ENCODE peak calls at places on chromosome 20, in eight cellular contexts. K is PC-9, Z is BJ, T is mesothelial cell of epicardium, X is astrocyte of the cerebellum, R is cardiac muscle cell, D is neural crest cell, Q is mucosa of descending colon. O is an unnamed sample.

GRCh38 chr20:1185781-1186334 is 1.1 kb upstream of the TMEM74B start:
- DNase-seq in Q (no peak), K (no peak), D (peak), X (no peak), T (no peak), R (peak), Z (no peak), O (no peak)

GRCh38 chr20:3547906-3548305 is 77.1 kb downstream of the ATRN start:
- DNase-seq in X (no peak), Z (no peak), Q (no peak), K (no peak), T (no peak), D (no peak), R (no peak), O (no peak)

GRCh38 chr20:63703471-63703975 is 4.3 kb downstream of the ARFRP1 start:
- DNase-seq in T (peak), X (no peak), K (peak), Q (peak), Z (no peak), R (no peak), D (no peak), O (peak)

GRCh38 chr20:13492001-13492480 is 146.7 kb downstream of the TASP1 start:
- DNase-seq in X (peak), K (peak), Z (peak), Q (no peak), D (peak), R (peak), T (no peak), O (no peak)

GRCh38 chr20:45892049-45892816 is 1.1 kb downstream of the CTSA start:
- DNase-seq in R (peak), X (no peak), Z (no peak), Q (no peak), K (peak), T (no peak), D (no peak), O (no peak)

GRCh38 chr20:18657575-18657974 is 69.7 kb downstream of the DTD1 start:
- DNase-seq in Q (no peak), K (no peak), Z (no peak), T (no peak), X (no peak), R (peak), D (no peak), O (no peak)

GRCh38 chr20:6780414-6780813 is 12.9 kb downstream of the BMP2 start:
- DNase-seq in R (peak), Q (no peak), Z (no peak), D (no peak), K (no peak), X (no peak), T (no peak), O (no peak)

GRCh38 chr20:43507150-43508080 is at the start of gene L3MBTL1:
- DNase-seq in X (no peak), R (peak), Q (peak), K (no peak), T (peak), D (peak), Z (no peak), O (peak)

GRCh38 chr20:46688151-46689081 is 828 bp downstream of the TP53RK start:
- DNase-seq in Q (no peak), R (peak), T (no peak), K (no peak), D (no peak), X (no peak), Z (no peak), O (no peak)

GRCh38 chr20:64247312-64247627 is 8.3 kb upstream of the PCMTD2 start:
- DNase-seq in X (no peak), K (no peak), D (no peak), R (no peak), T (no peak), Q (no peak), Z (no peak), O (no peak)

GRCh38 chr20:9306521-9306920 is 207.9 kb upstream of the LAMP5 start:
- DNase-seq in D (no peak), X (peak), Z (no peak), Q (no peak), K (peak), R (peak), T (no peak), O (no peak)

GRCh38 chr20:35773154-35773751 is 1.4 kb downstream of the PHF20 start:
- DNase-seq in X (no peak), T (no peak), K (no peak), Z (no peak), D (no peak), Q (no peak), R (peak), O (no peak)

GRCh38 chr20:37385659-37386504 is 39.9 kb downstream of the SRC start:
- DNase-seq in T (no peak), R (no peak), Z (no peak), K (no peak), X (no peak), Q (no peak), D (no peak), O (no peak)

GRCh38 chr20:49833483-49833882 is 20.9 kb downstream of the SLC9A8 start:
- DNase-seq in T (no peak), Z (no peak), D (no peak), Q (no peak), R (no peak), X (no peak), K (no peak), O (no peak)

GRCh38 chr20:31559704-31560093 is 45.4 kb upstream of the ID1 start:
- DNase-seq in D (no peak), Z (no peak), X (no peak), R (no peak), Q (no peak), T (no peak), K (no peak), O (no peak)

GRCh38 chr20:10982692-10983091 is 308.9 kb upstream of the JAG1 start:
- DNase-seq in T (no peak), X (peak), D (no peak), Q (no peak), K (no peak), R (peak), Z (peak), O (no peak)

GRCh38 chr20:1434571-1435336 is 31.9 kb downstream of the NSFL1C start:
- DNase-seq in X (peak), Q (no peak), Z (no peak), D (no peak), K (peak), R (peak), T (no peak), O (no peak)

GRCh38 chr20:50034567-50035170 is 51.9 kb downstream of the SNAI1 start:
- DNase-seq in T (no peak), K (no peak), X (no peak), D (no peak), Z (no peak), R (peak), Q (no peak), O (no peak)

GRCh38 chr20:19275630-19276071 is 63.2 kb downstream of the SLC24A3 start:
- DNase-seq in T (no peak), D (no peak), Q (peak), R (peak), K (peak), X (no peak), Z (no peak), O (no peak)

GRCh38 chr20:3358676-3359340 is 48.7 kb downstream of the DNAAF9 start:
- DNase-seq in Z (no peak), T (no peak), R (no peak), X (no peak), D (no peak), K (no peak), Q (no peak), O (no peak)

GRCh38 chr20:50464026-50464724 is 46.0 kb upstream of the PTPN1 start:
- DNase-seq in T (peak), K (peak), D (peak), X (no peak), R (peak), Z (no peak), Q (peak), O (peak)

GRCh38 chr20:58515240-58516212 is at the start of gene APCDD1L:
- DNase-seq in D (no peak), Q (no peak), T (no peak), X (peak), R (peak), K (peak), Z (no peak), O (peak)

GRCh38 chr20:50447817-50448216 is 62.4 kb upstream of the PTPN1 start:
- DNase-seq in Z (no peak), K (no peak), R (no peak), X (no peak), D (no peak), Q (no peak), T (no peak), O (no peak)

GRCh38 chr20:45341939-45342862 is 6.0 kb downstream of the SDC4 start:
- DNase-seq in Q (peak), X (no peak), Z (no peak), T (no peak), R (peak), K (peak), D (no peak), O (no peak)

GRCh38 chr20:58892126-58892931 is 39.8 kb downstream of the GNAS start:
- DNase-seq in R (peak), D (peak), T (peak), Z (no peak), Q (peak), X (no peak), K (no peak), O (peak)

GRCh38 chr20:63741676-63742380 is 2.3 kb downstream of the SLC2A4RG start:
- DNase-seq in Z (no peak), T (no peak), Q (peak), K (no peak), R (no peak), D (no peak), X (no peak), O (peak)

GRCh38 chr20:16472045-16472872 is 101.0 kb downstream of the KIF16B start:
- DNase-seq in R (peak), T (no peak), D (no peak), X (no peak), Z (no peak), Q (no peak), K (peak), O (no peak)

GRCh38 chr20:3000852-3001523 is 42.4 kb upstream of the GNRH2 start:
- DNase-seq in Q (no peak), D (no peak), T (no peak), K (peak), R (peak), X (no peak), Z (no peak), O (no peak)

GRCh38 chr20:60062431-60063336 is 104.5 kb downstream of the CDH26 start:
- DNase-seq in Z (peak), R (peak), Q (no peak), X (peak), K (no peak), T (no peak), D (no peak), O (no peak)

GRCh38 chr20:20820104-20820503 is 107.7 kb upstream of the RALGAPA2 start:
- DNase-seq in R (peak), X (no peak), K (no peak), D (peak), Q (no peak), Z (no peak), T (no peak), O (no peak)

GRCh38 chr20:19403549-19403948 is 191.1 kb downstream of the SLC24A3 start:
- DNase-seq in X (no peak), T (no peak), K (no peak), D (no peak), Z (no peak), Q (no peak), R (no peak), O (no peak)

GRCh38 chr20:31708839-31709534 is 13.7 kb downstream of the BCL2L1 start:
- DNase-seq in Q (no peak), D (no peak), T (no peak), X (no peak), K (no peak), R (no peak), Z (no peak), O (no peak)

GRCh38 chr20:2946988-2947961 is 74.0 kb downstream of the PTPRA start:
- DNase-seq in X (peak), Q (no peak), R (peak), K (no peak), Z (peak), T (no peak), D (peak), O (no peak)

GRCh38 chr20:44054118-44054517 is 132.9 kb downstream of the JPH2 start:
- DNase-seq in X (no peak), T (no peak), K (no peak), R (no peak), D (no peak), Z (no peak), Q (no peak), O (peak)

GRCh38 chr20:17969276-17969883 is 562 bp downstream of the MGME1 start:
- DNase-seq in Q (no peak), R (peak), T (no peak), Z (no peak), X (no peak), K (peak), D (no peak), O (no peak)

DNA sequence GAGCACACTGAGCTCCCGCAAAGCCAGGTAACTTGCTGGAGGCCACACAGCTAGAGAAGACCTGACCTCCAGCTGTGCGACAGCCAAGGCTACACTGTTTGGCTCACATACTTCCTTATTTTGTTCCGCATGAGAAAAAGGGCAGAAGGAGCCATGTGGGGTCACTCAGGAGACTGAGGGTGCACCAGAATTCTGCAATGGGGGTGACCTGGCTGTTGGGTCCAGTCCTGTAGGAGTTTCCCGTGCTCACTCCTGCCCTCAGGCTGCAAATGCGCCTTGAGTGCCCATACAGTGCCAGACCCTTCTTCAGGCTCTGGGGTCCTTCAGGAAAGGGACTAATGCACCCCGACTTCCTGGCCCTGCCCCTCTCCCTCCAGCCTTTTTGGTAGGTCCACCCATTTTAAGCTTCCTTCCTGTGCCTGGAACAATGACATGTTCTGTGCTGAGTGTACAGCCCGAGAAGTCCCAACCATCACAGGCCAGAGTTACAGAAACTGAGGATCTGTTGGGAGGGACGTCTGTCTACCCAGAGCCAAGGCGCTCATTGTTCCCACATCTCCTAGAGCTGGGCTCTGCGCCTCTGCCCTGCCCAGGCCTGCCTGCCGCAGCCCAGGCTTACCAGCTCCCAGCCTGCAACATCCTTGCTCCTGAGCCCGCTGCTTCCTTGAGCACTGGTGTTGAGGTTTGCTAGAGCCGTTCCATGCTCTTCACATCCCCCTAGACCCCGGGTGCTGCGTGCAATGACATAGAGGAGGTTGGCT is 33.5 kb upstream of the CD93 start:
- DNase-seq in D (no peak), Z (no peak), X (no peak), T (no peak), R (no peak), K (no peak), Q (no peak), O (no peak)
- TF ChIP-seq CTCF in D (no peak), Z (no peak), X (no peak), T (no peak), R (no peak), K (no peak), Q (no peak), O (no peak)

GRCh38 chr20:40797425-40797824 is 108.4 kb upstream of the MAFB start:
- DNase-seq in T (no peak), D (no peak), Z (no peak), R (peak), K (no peak), X (peak), Q (no peak), O (peak)
- TF ChIP-seq CTCF in T (peak), D (peak), Z (peak), R (peak), K (peak), X (peak), Q (peak), O (peak)

GRCh38 chr20:25084616-25085187 is 2.8 kb upstream of the VSX1 start:
- DNase-seq in X (no peak), K (no peak), T (no peak), D (no peak), R (no peak), Z (no peak), Q (no peak), O (no peak)

GRCh38 chr20:25085756-25086495 is 4.0 kb upstream of the VSX1 start:
- DNase-seq in Z (no peak), T (no peak), K (no peak), R (no peak), D (no peak), X (no peak), Q (no peak), O (no peak)

GRCh38 chr20:25083141-25083772 is 1.3 kb upstream of the VSX1 start:
- DNase-seq in R (no peak), D (no peak), K (no peak), Z (no peak), Q (no peak), T (no peak), X (no peak), O (peak)

GRCh38 chr20:25082498-25082873 is 545 bp upstream of the VSX1 start:
- DNase-seq in Q (no peak), Z (no peak), K (no peak), D (no peak), T (no peak), R (no peak), X (no peak), O (peak)

DNA sequence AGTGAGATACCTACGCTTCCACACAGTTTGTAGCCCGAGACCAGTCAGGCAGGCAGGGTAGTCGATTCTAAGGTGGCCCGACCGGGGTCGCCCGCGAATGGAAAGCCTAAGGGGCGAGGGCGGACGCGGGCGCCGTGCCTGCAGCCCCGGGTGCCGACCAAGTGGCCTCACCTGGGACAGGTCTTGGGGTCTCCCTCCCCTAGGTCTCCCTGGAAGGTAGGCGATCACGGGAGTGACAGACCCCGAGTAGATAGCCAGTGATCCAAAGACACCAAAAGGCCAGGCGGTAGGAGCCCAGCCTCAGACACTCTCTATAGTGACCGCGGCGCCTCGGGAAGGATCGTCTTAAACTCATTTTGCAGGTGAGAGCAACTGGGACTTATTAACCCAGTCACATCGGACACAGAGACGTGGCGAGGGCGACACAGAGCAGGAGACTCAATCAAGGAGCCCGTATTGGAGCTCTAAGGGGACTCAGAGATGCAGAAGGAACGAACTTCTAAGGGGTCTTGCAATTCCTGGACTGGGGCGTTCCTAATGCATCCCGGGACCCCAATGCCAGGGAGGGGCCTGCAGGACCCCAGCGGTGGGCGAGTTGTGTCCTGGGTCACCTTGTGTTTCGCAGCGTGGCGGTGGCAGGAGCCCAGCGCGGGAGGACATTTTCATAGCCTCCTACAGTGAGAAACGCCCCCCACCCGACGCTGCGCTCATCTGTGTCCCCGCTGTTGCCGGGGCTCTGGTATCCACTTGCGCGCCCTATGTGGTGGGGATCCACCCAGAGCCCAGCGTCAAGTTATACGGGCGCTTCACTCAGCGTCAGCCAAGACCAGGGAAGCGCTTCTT is 2.1 kb upstream of the VSX1 start:
- DNase-seq in Q (no peak), Z (no peak), X (no peak), T (no peak), K (no peak), R (no peak), D (peak), O (peak)
- TF ChIP-seq CTCF in Q (no peak), Z (peak), X (peak), T (no peak), K (no peak), R (no peak), D (peak), O (peak)

GRCh38 chr20:62660216-62660615 is 17.9 kb downstream of the SLCO4A1 start:
- DNase-seq in Z (no peak), X (no peak), T (no peak), K (no peak), Q (no peak), D (no peak), R (no peak), O (no peak)
- TF ChIP-seq CTCF in Z (no peak), X (no peak), T (no peak), K (no peak), Q (no peak), D (no peak), R (no peak), O (no peak)

DNA sequence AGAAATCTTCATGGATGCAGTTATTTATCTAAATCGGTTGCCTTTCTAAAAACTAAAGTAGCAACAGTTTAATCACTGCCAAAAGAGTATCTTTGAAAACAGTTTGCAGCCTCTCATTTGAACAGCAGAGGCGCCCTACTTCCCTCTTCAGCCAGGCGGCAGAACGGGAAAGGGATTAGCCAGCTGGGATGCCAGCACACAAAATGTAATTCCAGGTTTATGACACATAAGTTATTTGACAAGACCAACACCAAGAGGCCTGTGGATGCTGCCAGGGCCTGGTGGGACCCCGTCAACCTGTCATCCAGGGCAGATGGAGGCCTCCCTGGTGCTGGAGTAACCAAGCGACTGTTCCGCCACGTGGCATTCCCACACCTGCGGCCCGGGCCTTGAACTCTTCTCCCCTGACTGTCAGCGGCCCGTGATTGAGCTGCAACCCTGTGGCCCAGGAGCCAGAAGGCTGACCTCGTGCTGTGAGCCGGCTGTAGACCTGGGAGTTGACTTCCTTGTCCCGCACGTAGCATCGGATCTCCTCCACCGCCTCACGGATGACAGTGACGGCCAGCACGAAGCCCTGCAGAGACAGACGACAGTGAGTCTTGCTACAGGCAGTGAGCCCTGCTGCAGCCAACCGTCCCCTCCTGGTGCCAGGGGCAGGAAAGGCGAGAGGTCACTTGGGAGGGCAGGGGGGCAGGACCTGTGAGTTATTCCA is 55.5 kb downstream of the ATP9A start:
- DNase-seq in Q (no peak), Z (no peak), K (peak), R (peak), T (no peak), D (no peak), X (peak), O (peak)
- TF ChIP-seq CTCF in Q (peak), Z (peak), K (peak), R (peak), T (peak), D (peak), X (peak), O (peak)